ENCODE peak calls at places on chromosome 16, in six cellular contexts. M is OCI-LY7; R is NCI-H774; D is RWPE1; G is left ventricle myocardium inferior; J is stimulated activated effector memory CD8-positive, alpha-beta T cell treated with anti-CD3 and anti-CD28 coated beads, Interleukin-12 subunit alpha, Interleukin-12 subunit beta, amount 100 ng/mL, for 72 hours. F is an unnamed sample.

GRCh38 chr16:28188085-28188916 is 23.5 kb downstream of the XPO6 start:
- DNase-seq in R (no peak), J (no peak), M (peak; percentile 67), D (no peak), G (no peak), F (peak; percentile 86)

GRCh38 chr16:20323591-20324117 is 3.7 kb downstream of the GP2 start:
- DNase-seq in R (no peak), J (no peak), M (no peak), G (no peak), D (no peak), F (no peak)

GRCh38 chr16:70804729-70805169 is 3.8 kb upstream of the VAC14 start:
- DNase-seq in D (peak; percentile 43), R (no peak), G (no peak), J (peak; percentile 45), M (no peak), F (no peak)

GRCh38 chr16:64952177-64952576 is 169.7 kb downstream of the CDH11 start:
- DNase-seq in D (no peak), G (no peak), R (no peak), M (no peak), J (no peak), F (peak; percentile 5)

GRCh38 chr16:2243781-2244180 is 7.5 kb downstream of the DNASE1L2 start:
- DNase-seq in M (no peak), J (no peak), G (no peak), R (no peak), D (no peak), F (no peak)

GRCh38 chr16:82481455-82481854 is 145.3 kb upstream of the CDH13 start:
- DNase-seq in D (no peak), G (no peak), R (no peak), M (no peak), J (no peak), F (no peak)

GRCh38 chr16:50195276-50195675 is 42.2 kb downstream of the TENT4B start:
- DNase-seq in G (no peak), R (no peak), J (no peak), M (no peak), D (peak; percentile 67), F (no peak)

GRCh38 chr16:4465977-4466779 is 8.2 kb downstream of the NMRAL1 start:
- DNase-seq in G (peak; percentile 78), J (peak; percentile 88), D (no peak), M (no peak), R (no peak), F (no peak)

GRCh38 chr16:17497648-17498047 is 26.9 kb upstream of the XYLT1 start:
- DNase-seq in R (no peak), D (no peak), M (no peak), G (no peak), J (no peak), F (no peak)

F was measured in GM12865.